ENCODE peak calls at places on chromosome 13, in seven cellular contexts. N, Q, H, W, R, I and B are unnamed samples.

GRCh38 chr13:110486061-110486780 is 75.3 kb downstream of the RAB20 start:
- DNase-seq in N (no peak), Q (no peak), H (no peak), W (no peak), R (no peak), I (peak), B (no peak)

GRCh38 chr13:104900186-104900817 is 1635.2 kb downstream of the EFNB2 start:
- DNase-seq in N (no peak), Q (no peak), H (no peak), W (peak), R (no peak), I (no peak), B (no peak)

GRCh38 chr13:25719666-25720065 is 332.1 kb downstream of the SHISA2 start:
- DNase-seq in N (no peak), Q (no peak), H (no peak), W (no peak), R (no peak), I (no peak), B (no peak)

GRCh38 chr13:23851106-23851505 is 38.1 kb downstream of the MIPEP start:
- DNase-seq in N (no peak), Q (no peak), H (no peak), W (peak), R (no peak), I (no peak), B (no peak)

GRCh38 chr13:106472621-106473020 is 62.8 kb downstream of the EFNB2 start:
- DNase-seq in N (no peak), Q (no peak), H (no peak), W (no peak), R (no peak), I (no peak), B (no peak)

GRCh38 chr13:29713841-29714240 is 118.4 kb upstream of the SLC7A1 start:
- DNase-seq in N (no peak), Q (peak), H (no peak), W (peak), R (no peak), I (no peak), B (no peak)

GRCh38 chr13:21979156-21979819 is 308.4 kb downstream of the FGF9 start:
- DNase-seq in N (no peak), Q (no peak), H (no peak), W (no peak), R (no peak), I (no peak), B (no peak)

GRCh38 chr13:80251403-80251802 is 89.5 kb downstream of the SPRY2 start:
- DNase-seq in N (no peak), Q (peak), H (no peak), W (peak), R (no peak), I (peak), B (no peak)

GRCh38 chr13:74774252-74774651 is 640.0 kb upstream of the KLF12 start:
- DNase-seq in N (no peak), Q (no peak), H (no peak), W (peak), R (no peak), I (no peak), B (no peak)

GRCh38 chr13:27632214-27632613 is 10.5 kb downstream of the POLR1D start:
- DNase-seq in N (no peak), Q (no peak), H (no peak), W (no peak), R (no peak), I (no peak), B (no peak)

GRCh38 chr13:44106231-44107152 is 226.8 kb downstream of the LACC1 start:
- DNase-seq in N (no peak), Q (no peak), H (no peak), W (no peak), R (no peak), I (no peak), B (no peak)

GRCh38 chr13:110108348-110109139 is 198.4 kb downstream of the COL4A1 start:
- DNase-seq in N (peak), Q (peak), H (no peak), W (peak), R (peak), I (peak), B (peak)

GRCh38 chr13:33355470-33355869 is 69.9 kb upstream of the STARD13 start:
- DNase-seq in N (no peak), Q (no peak), H (no peak), W (peak), R (no peak), I (no peak), B (no peak)

GRCh38 chr13:109410868-109411267 is 375.5 kb downstream of the IRS2 start:
- DNase-seq in N (no peak), Q (no peak), H (no peak), W (no peak), R (no peak), I (no peak), B (no peak)

GRCh38 chr13:82912564-82912963 is 969.7 kb downstream of the SLITRK1 start:
- DNase-seq in N (no peak), Q (no peak), H (no peak), W (no peak), R (no peak), I (no peak), B (no peak)

GRCh38 chr13:38872693-38873092 is 117.9 kb downstream of the STOML3 start:
- DNase-seq in N (peak), Q (no peak), H (no peak), W (peak), R (peak), I (peak), B (peak)

GRCh38 chr13:23811366-23812027 is 77.7 kb downstream of the MIPEP start:
- DNase-seq in N (no peak), Q (no peak), H (no peak), W (no peak), R (no peak), I (no peak), B (no peak)

GRCh38 chr13:74816737-74817136 is 665.2 kb downstream of the TBC1D4 start:
- DNase-seq in N (no peak), Q (no peak), H (no peak), W (no peak), R (no peak), I (no peak), B (no peak)

GRCh38 chr13:113034451-113035208 is 65.6 kb downstream of the MCF2L start:
- DNase-seq in N (peak), Q (peak), H (no peak), W (peak), R (peak), I (peak), B (no peak)

GRCh38 chr13:43475135-43475534 is 311.6 kb downstream of the ENOX1 start:
- DNase-seq in N (no peak), Q (no peak), H (no peak), W (no peak), R (no peak), I (no peak), B (no peak)

GRCh38 chr13:36998624-36999041 is 507 bp downstream of the ALG5 start:
- DNase-seq in N (peak), Q (no peak), H (peak), W (no peak), R (peak), I (peak), B (peak)

GRCh38 chr13:46097015-46097414 is 7.8 kb downstream of the CPB2 start:
- DNase-seq in N (no peak), Q (no peak), H (no peak), W (no peak), R (no peak), I (no peak), B (no peak)

GRCh38 chr13:110036060-110036459 is 249.7 kb upstream of the IRS2 start:
- DNase-seq in N (no peak), Q (no peak), H (no peak), W (no peak), R (no peak), I (no peak), B (no peak)

GRCh38 chr13:112158961-112159360 is 92.0 kb downstream of the SOX1 start:
- DNase-seq in N (no peak), Q (no peak), H (no peak), W (no peak), R (no peak), I (no peak), B (no peak)

GRCh38 chr13:91381371-91381770 is 17.1 kb upstream of the GPC5 start:
- DNase-seq in N (no peak), Q (peak), H (no peak), W (peak), R (no peak), I (peak), B (no peak)

GRCh38 chr13:65653548-65654078 is 1576.5 kb downstream of the PCDH9 start:
- DNase-seq in N (no peak), Q (no peak), H (no peak), W (no peak), R (no peak), I (no peak), B (no peak)

GRCh38 chr13:51559916-51560315 is 24.3 kb upstream of the WDFY2 start:
- DNase-seq in N (no peak), Q (no peak), H (no peak), W (no peak), R (no peak), I (no peak), B (no peak)

GRCh38 chr13:44364601-44365000 is 9.0 kb upstream of the SERP2 start:
- DNase-seq in N (no peak), Q (peak), H (no peak), W (peak), R (no peak), I (no peak), B (no peak)

GRCh38 chr13:113393572-113394503 is 29.9 kb upstream of the GRTP1 start:
- DNase-seq in N (peak), Q (peak), H (peak), W (peak), R (peak), I (peak), B (peak)

GRCh38 chr13:102517959-102518358 is 78.8 kb upstream of the TPP2 start:
- DNase-seq in N (no peak), Q (no peak), H (no peak), W (no peak), R (no peak), I (no peak), B (no peak)

GRCh38 chr13:112870062-112870352 is 99.0 kb upstream of the MCF2L start:
- DNase-seq in N (no peak), Q (no peak), H (no peak), W (no peak), R (no peak), I (no peak), B (no peak)

GRCh38 chr13:28001837-28002473 is 13.5 kb upstream of the URAD start:
- DNase-seq in N (no peak), Q (no peak), H (no peak), W (no peak), R (no peak), I (no peak), B (no peak)

GRCh38 chr13:110886475-110887241 is 28.2 kb downstream of the ANKRD10 start:
- DNase-seq in N (no peak), Q (no peak), H (no peak), W (no peak), R (no peak), I (no peak), B (no peak)

GRCh38 chr13:42816538-42816937 is 35.2 kb downstream of the FAM216B start:
- DNase-seq in N (no peak), Q (no peak), H (no peak), W (no peak), R (no peak), I (no peak), B (no peak)

GRCh38 chr13:30113983-30114491 is 193.3 kb downstream of the KATNAL1 start:
- DNase-seq in N (no peak), Q (no peak), H (no peak), W (no peak), R (no peak), I (peak), B (no peak)

GRCh38 chr13:113187263-113187669 is 21.2 kb downstream of the PCID2 start:
- DNase-seq in N (no peak), Q (peak), H (no peak), W (peak), R (no peak), I (no peak), B (no peak)

GRCh38 chr13:76687467-76687866 is 198.7 kb downstream of the KCTD12 start:
- DNase-seq in N (no peak), Q (no peak), H (no peak), W (no peak), R (no peak), I (no peak), B (no peak)

GRCh38 chr13:51291341-51291740 is 48.1 kb upstream of the SERPINE3 start:
- DNase-seq in N (no peak), Q (no peak), H (no peak), W (no peak), R (no peak), I (no peak), B (no peak)

GRCh38 chr13:40206241-40207109 is 460.0 kb downstream of the FOXO1 start:
- DNase-seq in N (no peak), Q (peak), H (peak), W (peak), R (no peak), I (no peak), B (no peak)
- TF ChIP-seq CTCF in N (no peak), Q (no peak), H (no peak), W (no peak), R (no peak), I (no peak), B (no peak)

GRCh38 chr13:98466634-98467236 is 110.2 kb downstream of the STK24 start:
- DNase-seq in N (peak), Q (peak), H (no peak), W (peak), R (peak), I (peak), B (peak)
- TF ChIP-seq CTCF in N (peak), Q (peak), H (peak), W (peak), R (peak), I (peak), B (peak)

DNA sequence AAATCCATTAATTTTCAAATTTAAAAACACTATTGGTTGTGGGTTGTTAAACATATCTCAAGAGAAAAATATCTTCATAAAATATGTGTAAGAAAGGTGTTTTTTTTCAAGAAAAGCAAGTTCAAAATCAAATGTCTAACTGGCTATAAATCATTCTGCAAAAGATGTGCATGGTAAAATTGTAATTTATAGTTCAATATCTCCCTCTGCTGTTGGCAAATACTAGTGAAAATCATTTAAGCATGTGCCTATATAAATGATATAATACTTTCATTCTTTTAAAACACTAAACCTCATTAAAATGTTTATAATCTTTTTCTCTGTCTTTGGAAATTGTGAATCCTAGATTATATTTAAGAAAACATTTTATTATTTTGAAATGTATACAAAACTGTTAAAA is 17.2 kb upstream of the SLITRK6 start:
- DNase-seq in N (no peak), Q (no peak), H (no peak), W (peak), R (no peak), I (no peak), B (no peak)
- TF ChIP-seq CTCF in N (peak), Q (no peak), H (no peak), W (peak), R (no peak), I (no peak), B (peak)

GRCh38 chr13:20053891-20054290 is 95.4 kb downstream of the ZMYM2 start:
- DNase-seq in N (no peak), Q (no peak), H (no peak), W (no peak), R (no peak), I (no peak), B (no peak)

GRCh38 chr13:20054586-20054985 is 96.1 kb downstream of the ZMYM2 start:
- DNase-seq in N (no peak), Q (no peak), H (no peak), W (no peak), R (no peak), I (no peak), B (no peak)

GRCh38 chr13:20057214-20057613 is 98.7 kb downstream of the ZMYM2 start:
- DNase-seq in N (no peak), Q (no peak), H (no peak), W (no peak), R (no peak), I (no peak), B (no peak)

GRCh38 chr13:20058476-20058875 is 99.9 kb downstream of the ZMYM2 start:
- DNase-seq in N (no peak), Q (no peak), H (no peak), W (no peak), R (no peak), I (no peak), B (no peak)

DNA sequence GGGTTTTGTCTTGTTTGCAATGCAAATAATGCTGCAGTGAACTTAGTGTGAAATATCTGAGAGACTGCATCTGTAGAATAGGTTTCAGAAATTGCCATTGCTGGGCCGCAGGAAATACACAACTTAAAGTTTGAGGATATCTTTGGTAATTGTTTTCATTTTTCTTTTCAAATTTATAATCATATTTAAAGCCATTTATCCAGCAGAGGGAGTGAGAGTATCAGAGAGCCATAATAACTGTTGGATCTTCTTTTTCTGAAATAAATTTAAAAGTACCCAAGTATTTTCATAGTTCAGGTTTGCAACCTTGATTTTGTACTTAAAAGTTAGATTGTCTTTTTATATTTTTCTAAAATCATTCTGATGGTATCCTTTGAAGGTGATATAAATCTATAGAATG is 99.4 kb downstream of the ZMYM2 start:
- DNase-seq in N (no peak), Q (no peak), H (no peak), W (no peak), R (no peak), I (no peak), B (no peak)
- TF ChIP-seq CTCF in N (peak), Q (no peak), H (no peak), W (peak), R (no peak), I (no peak), B (no peak)

GRCh38 chr13:59771272-59771671 is 392.5 kb downstream of the DIAPH3 start:
- DNase-seq in N (no peak), Q (peak), H (no peak), W (peak), R (no peak), I (peak), B (no peak)
- TF ChIP-seq CTCF in N (peak), Q (peak), H (no peak), W (peak), R (no peak), I (peak), B (peak)

GRCh38 chr13:40992678-40993077 is 26.4 kb downstream of the ELF1 start:
- DNase-seq in N (no peak), Q (no peak), H (no peak), W (no peak), R (no peak), I (no peak), B (no peak)
- TF ChIP-seq CTCF in N (no peak), Q (no peak), H (no peak), W (no peak), R (no peak), I (peak), B (no peak)